ENCODE peak calls at places on chromosomes 5 and 9, in six cellular contexts. One of them, this sample, is unnamed.

GRCh38 chr9:96505316-96505991 is 55.5 kb downstream of the HABP4 start:
- DNase-seq in right atrium auricular region: no peak
- DNase-seq in transverse colon: no peak
- DNase-seq in mammary epithelial cell: no peak
- DNase-seq in left ventricle myocardium inferior: no peak
- DNase-seq in cardiac muscle cell: no peak
- DNase-seq in this sample: peak

GRCh38 chr5:40112875-40113274 is 566.8 kb upstream of the PTGER4 start:
- DNase-seq in right atrium auricular region: no peak
- DNase-seq in transverse colon: no peak
- DNase-seq in mammary epithelial cell: no peak
- DNase-seq in left ventricle myocardium inferior: no peak
- DNase-seq in cardiac muscle cell: no peak
- DNase-seq in this sample: no peak

GRCh38 chr9:85521331-85522197 is 220.2 kb downstream of the AGTPBP1 start:
- DNase-seq in right atrium auricular region: no peak
- DNase-seq in transverse colon: no peak
- DNase-seq in mammary epithelial cell: no peak
- DNase-seq in left ventricle myocardium inferior: peak
- DNase-seq in cardiac muscle cell: no peak
- DNase-seq in this sample: no peak

GRCh38 chr9:123569343-123569694 is 213.3 kb downstream of the CRB2 start:
- DNase-seq in right atrium auricular region: no peak
- DNase-seq in transverse colon: no peak
- DNase-seq in mammary epithelial cell: no peak
- DNase-seq in left ventricle myocardium inferior: no peak
- DNase-seq in cardiac muscle cell: no peak
- DNase-seq in this sample: no peak

GRCh38 chr5:123117989-123118388 is 28.9 kb downstream of the PRDM6 start:
- DNase-seq in right atrium auricular region: no peak
- DNase-seq in transverse colon: no peak
- DNase-seq in mammary epithelial cell: no peak
- DNase-seq in left ventricle myocardium inferior: no peak
- DNase-seq in cardiac muscle cell: no peak
- DNase-seq in this sample: no peak

GRCh38 chr9:122370869-122371467 is at the start of gene PTGS1:
- DNase-seq in right atrium auricular region: peak
- DNase-seq in transverse colon: peak
- DNase-seq in mammary epithelial cell: no peak
- DNase-seq in left ventricle myocardium inferior: peak
- DNase-seq in cardiac muscle cell: peak
- DNase-seq in this sample: peak

GRCh38 chr9:75239176-75239575 is 150.9 kb downstream of the OSTF1 start:
- DNase-seq in right atrium auricular region: no peak
- DNase-seq in transverse colon: no peak
- DNase-seq in mammary epithelial cell: peak
- DNase-seq in left ventricle myocardium inferior: no peak
- DNase-seq in cardiac muscle cell: no peak
- DNase-seq in this sample: peak

GRCh38 chr9:38108326-38108725 is 39.3 kb upstream of the SHB start:
- DNase-seq in right atrium auricular region: peak
- DNase-seq in transverse colon: no peak
- DNase-seq in mammary epithelial cell: no peak
- DNase-seq in left ventricle myocardium inferior: no peak
- DNase-seq in cardiac muscle cell: no peak
- DNase-seq in this sample: no peak

GRCh38 chr5:6317133-6317532 is 61.2 kb downstream of the MED10 start:
- DNase-seq in right atrium auricular region: no peak
- DNase-seq in transverse colon: no peak
- DNase-seq in mammary epithelial cell: no peak
- DNase-seq in left ventricle myocardium inferior: no peak
- DNase-seq in cardiac muscle cell: no peak
- DNase-seq in this sample: no peak

GRCh38 chr9:87880683-87881082 is 2.0 kb upstream of the SPATA31E1 start:
- DNase-seq in right atrium auricular region: no peak
- DNase-seq in transverse colon: no peak
- DNase-seq in mammary epithelial cell: no peak
- DNase-seq in left ventricle myocardium inferior: no peak
- DNase-seq in cardiac muscle cell: no peak
- DNase-seq in this sample: no peak

GRCh38 chr9:123678038-123678877 is 251.7 kb downstream of the DENND1A start:
- DNase-seq in right atrium auricular region: no peak
- DNase-seq in transverse colon: peak
- DNase-seq in mammary epithelial cell: no peak
- DNase-seq in left ventricle myocardium inferior: no peak
- DNase-seq in cardiac muscle cell: peak
- DNase-seq in this sample: no peak

GRCh38 chr5:157740211-157740610 is 3.3 kb upstream of the LSM11 start:
- DNase-seq in right atrium auricular region: no peak
- DNase-seq in transverse colon: no peak
- DNase-seq in mammary epithelial cell: peak
- DNase-seq in left ventricle myocardium inferior: no peak
- DNase-seq in cardiac muscle cell: peak
- DNase-seq in this sample: no peak

GRCh38 chr9:98867434-98868168 is 60.1 kb downstream of the GALNT12 start:
- DNase-seq in right atrium auricular region: peak
- DNase-seq in transverse colon: peak
- DNase-seq in mammary epithelial cell: no peak
- DNase-seq in left ventricle myocardium inferior: peak
- DNase-seq in cardiac muscle cell: no peak
- DNase-seq in this sample: peak

GRCh38 chr9:24879591-24879990 is 333.9 kb upstream of the IZUMO3 start:
- DNase-seq in right atrium auricular region: no peak
- DNase-seq in transverse colon: no peak
- DNase-seq in mammary epithelial cell: no peak
- DNase-seq in left ventricle myocardium inferior: no peak
- DNase-seq in cardiac muscle cell: peak
- DNase-seq in this sample: no peak

GRCh38 chr5:148374693-148375360 is 8.9 kb upstream of the FBXO38 start:
- DNase-seq in right atrium auricular region: no peak
- DNase-seq in transverse colon: peak
- DNase-seq in mammary epithelial cell: peak
- DNase-seq in left ventricle myocardium inferior: no peak
- DNase-seq in cardiac muscle cell: peak
- DNase-seq in this sample: peak

GRCh38 chr5:93296338-93296737 is 284.7 kb downstream of the NR2F1-AS1 start:
- DNase-seq in right atrium auricular region: no peak
- DNase-seq in transverse colon: no peak
- DNase-seq in mammary epithelial cell: peak
- DNase-seq in left ventricle myocardium inferior: no peak
- DNase-seq in cardiac muscle cell: no peak
- DNase-seq in this sample: no peak

GRCh38 chr5:126443374-126443851 is 20.2 kb downstream of the GRAMD2B start:
- DNase-seq in right atrium auricular region: no peak
- DNase-seq in transverse colon: no peak
- DNase-seq in mammary epithelial cell: no peak
- DNase-seq in left ventricle myocardium inferior: no peak
- DNase-seq in cardiac muscle cell: no peak
- DNase-seq in this sample: no peak

GRCh38 chr5:23389543-23390215 is 117.7 kb upstream of the PRDM9 start:
- DNase-seq in right atrium auricular region: no peak
- DNase-seq in transverse colon: no peak
- DNase-seq in mammary epithelial cell: no peak
- DNase-seq in left ventricle myocardium inferior: no peak
- DNase-seq in cardiac muscle cell: peak
- DNase-seq in this sample: no peak

GRCh38 chr9:110622368-110622767 is 42.8 kb upstream of the SVEP1 start:
- DNase-seq in right atrium auricular region: no peak
- DNase-seq in transverse colon: no peak
- DNase-seq in mammary epithelial cell: no peak
- DNase-seq in left ventricle myocardium inferior: no peak
- DNase-seq in cardiac muscle cell: no peak
- DNase-seq in this sample: no peak

GRCh38 chr9:107948086-107948485 is 458.5 kb upstream of the KLF4 start:
- DNase-seq in right atrium auricular region: no peak
- DNase-seq in transverse colon: no peak
- DNase-seq in mammary epithelial cell: no peak
- DNase-seq in left ventricle myocardium inferior: no peak
- DNase-seq in cardiac muscle cell: no peak
- DNase-seq in this sample: no peak

GRCh38 chr9:6566409-6567139 is 79.0 kb downstream of the GLDC start:
- DNase-seq in right atrium auricular region: no peak
- DNase-seq in transverse colon: no peak
- DNase-seq in mammary epithelial cell: peak
- DNase-seq in left ventricle myocardium inferior: no peak
- DNase-seq in cardiac muscle cell: no peak
- DNase-seq in this sample: no peak

GRCh38 chr9:21119093-21119770 is 22.4 kb downstream of the IFNW1 start:
- DNase-seq in right atrium auricular region: no peak
- DNase-seq in transverse colon: no peak
- DNase-seq in mammary epithelial cell: no peak
- DNase-seq in left ventricle myocardium inferior: no peak
- DNase-seq in cardiac muscle cell: no peak
- DNase-seq in this sample: no peak

GRCh38 chr5:17223375-17224185 is 6.1 kb downstream of the BASP1 start:
- DNase-seq in right atrium auricular region: no peak
- DNase-seq in transverse colon: no peak
- DNase-seq in mammary epithelial cell: no peak
- DNase-seq in left ventricle myocardium inferior: no peak
- DNase-seq in cardiac muscle cell: no peak
- DNase-seq in this sample: no peak

GRCh38 chr9:36029765-36030528 is 6.8 kb upstream of the RECK start:
- DNase-seq in right atrium auricular region: no peak
- DNase-seq in transverse colon: no peak
- DNase-seq in mammary epithelial cell: peak
- DNase-seq in left ventricle myocardium inferior: no peak
- DNase-seq in cardiac muscle cell: no peak
- DNase-seq in this sample: no peak

GRCh38 chr5:135606431-135606830 is 27.6 kb upstream of the CXCL14 start:
- DNase-seq in right atrium auricular region: peak
- DNase-seq in transverse colon: no peak
- DNase-seq in mammary epithelial cell: no peak
- DNase-seq in left ventricle myocardium inferior: no peak
- DNase-seq in cardiac muscle cell: no peak
- DNase-seq in this sample: no peak

GRCh38 chr5:179186092-179186419 is 125.9 kb downstream of the ZNF354C start:
- DNase-seq in right atrium auricular region: no peak
- DNase-seq in transverse colon: no peak
- DNase-seq in mammary epithelial cell: no peak
- DNase-seq in left ventricle myocardium inferior: no peak
- DNase-seq in cardiac muscle cell: no peak
- DNase-seq in this sample: no peak

GRCh38 chr5:171823269-171823668 is 37.7 kb downstream of the SMIM23 start:
- DNase-seq in right atrium auricular region: no peak
- DNase-seq in transverse colon: peak
- DNase-seq in mammary epithelial cell: no peak
- DNase-seq in left ventricle myocardium inferior: no peak
- DNase-seq in cardiac muscle cell: no peak
- DNase-seq in this sample: no peak

GRCh38 chr5:6486074-6486473 is 37.4 kb downstream of the UBE2QL1 start:
- DNase-seq in right atrium auricular region: no peak
- DNase-seq in transverse colon: no peak
- DNase-seq in mammary epithelial cell: no peak
- DNase-seq in left ventricle myocardium inferior: no peak
- DNase-seq in cardiac muscle cell: no peak
- DNase-seq in this sample: no peak

GRCh38 chr9:130556396-130557076 is 22.8 kb upstream of the FUBP3 start:
- DNase-seq in right atrium auricular region: no peak
- DNase-seq in transverse colon: no peak
- DNase-seq in mammary epithelial cell: no peak
- DNase-seq in left ventricle myocardium inferior: no peak
- DNase-seq in cardiac muscle cell: no peak
- DNase-seq in this sample: no peak
- H3K27ac ChIP-seq in right atrium auricular region: no peak
- H3K27ac ChIP-seq in transverse colon: no peak
- H3K27ac ChIP-seq in mammary epithelial cell: no peak
- H3K27ac ChIP-seq in left ventricle myocardium inferior: no peak
- H3K27ac ChIP-seq in cardiac muscle cell: no peak
- H3K27ac ChIP-seq in this sample: no peak

GRCh38 chr5:138789771-138790242 is 36.6 kb downstream of the CTNNA1 start:
- DNase-seq in right atrium auricular region: no peak
- DNase-seq in transverse colon: no peak
- DNase-seq in mammary epithelial cell: peak
- DNase-seq in left ventricle myocardium inferior: no peak
- DNase-seq in cardiac muscle cell: peak
- DNase-seq in this sample: no peak
- TF ChIP-seq CTCF in right atrium auricular region: peak
- TF ChIP-seq CTCF in transverse colon: peak
- TF ChIP-seq CTCF in mammary epithelial cell: peak
- TF ChIP-seq CTCF in left ventricle myocardium inferior: peak
- TF ChIP-seq CTCF in cardiac muscle cell: peak
- TF ChIP-seq CTCF in this sample: peak

GRCh38 chr5:142245776-142246175 is 79.0 kb downstream of the SPRY4 start:
- DNase-seq in right atrium auricular region: no peak
- DNase-seq in transverse colon: no peak
- DNase-seq in mammary epithelial cell: no peak
- DNase-seq in left ventricle myocardium inferior: no peak
- DNase-seq in cardiac muscle cell: no peak
- DNase-seq in this sample: no peak
- H3K27ac ChIP-seq in right atrium auricular region: peak
- H3K27ac ChIP-seq in transverse colon: peak
- H3K27ac ChIP-seq in mammary epithelial cell: peak
- H3K27ac ChIP-seq in left ventricle myocardium inferior: peak
- H3K27ac ChIP-seq in cardiac muscle cell: no peak
- H3K27ac ChIP-seq in this sample: no peak

GRCh38 chr9:84145780-84146179 is 165.2 kb downstream of the RMI1 start:
- DNase-seq in right atrium auricular region: no peak
- DNase-seq in transverse colon: no peak
- DNase-seq in mammary epithelial cell: no peak
- DNase-seq in left ventricle myocardium inferior: no peak
- DNase-seq in cardiac muscle cell: no peak
- DNase-seq in this sample: no peak
- TF ChIP-seq CTCF in right atrium auricular region: no peak
- TF ChIP-seq CTCF in transverse colon: no peak
- TF ChIP-seq CTCF in mammary epithelial cell: no peak
- TF ChIP-seq CTCF in left ventricle myocardium inferior: no peak
- TF ChIP-seq CTCF in cardiac muscle cell: no peak
- TF ChIP-seq CTCF in this sample: no peak

GRCh38 chr9:91549177-91549576 is 125.5 kb upstream of the NFIL3 start:
- DNase-seq in right atrium auricular region: no peak
- DNase-seq in transverse colon: no peak
- DNase-seq in mammary epithelial cell: no peak
- DNase-seq in left ventricle myocardium inferior: no peak
- DNase-seq in cardiac muscle cell: no peak
- DNase-seq in this sample: no peak

GRCh38 chr9:91547076-91547475 is 123.4 kb upstream of the NFIL3 start:
- DNase-seq in right atrium auricular region: no peak
- DNase-seq in transverse colon: no peak
- DNase-seq in mammary epithelial cell: no peak
- DNase-seq in left ventricle myocardium inferior: no peak
- DNase-seq in cardiac muscle cell: no peak
- DNase-seq in this sample: no peak

GRCh38 chr9:91541744-91542143 is 118.1 kb upstream of the NFIL3 start:
- DNase-seq in right atrium auricular region: no peak
- DNase-seq in transverse colon: no peak
- DNase-seq in mammary epithelial cell: no peak
- DNase-seq in left ventricle myocardium inferior: no peak
- DNase-seq in cardiac muscle cell: no peak
- DNase-seq in this sample: no peak

DNA sequence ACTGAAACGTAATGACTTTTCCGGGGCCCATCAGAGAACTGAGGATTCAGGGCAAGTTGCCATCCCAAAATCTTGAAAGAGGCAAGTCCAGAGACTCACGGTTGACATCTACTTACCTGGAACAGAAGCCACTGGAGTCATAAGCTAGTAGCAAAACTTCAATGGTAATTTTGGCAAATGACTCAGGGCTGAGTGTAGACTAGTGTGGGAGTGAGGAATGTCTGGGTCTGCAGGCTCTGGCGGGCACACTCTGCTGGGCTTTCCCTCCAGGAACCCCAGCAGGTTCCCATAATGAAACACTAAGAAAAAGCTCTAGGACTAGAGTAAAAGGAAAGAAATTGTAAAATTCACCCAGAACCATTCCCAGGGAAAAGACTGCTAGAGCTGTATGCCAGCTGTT is 122.9 kb upstream of the NFIL3 start:
- DNase-seq in right atrium auricular region: no peak
- DNase-seq in transverse colon: no peak
- DNase-seq in mammary epithelial cell: peak
- DNase-seq in left ventricle myocardium inferior: no peak
- DNase-seq in cardiac muscle cell: no peak
- DNase-seq in this sample: no peak
- H3K27ac ChIP-seq in right atrium auricular region: no peak
- H3K27ac ChIP-seq in transverse colon: no peak
- H3K27ac ChIP-seq in mammary epithelial cell: no peak
- H3K27ac ChIP-seq in left ventricle myocardium inferior: no peak
- H3K27ac ChIP-seq in cardiac muscle cell: no peak
- H3K27ac ChIP-seq in this sample: no peak

This sample was measured in thyroid gland.